ENCODE peak calls at places on chromosomes 12 and 14, in eight cellular contexts. F is left lung; G is lung; I is hippocampal formation; M is HepG2; R is KG1; P is activated naive CD4-positive, alpha-beta T cell treated with anti-CD3 and anti-CD28 coated beads, Interleukin-2, amount 10 ng/mL, durations not matched to agents 7 days and 5 days; Y is Right ventricle myocardium superior. H is an unnamed sample.

GRCh38 chr12:23099104-23099503 is 474.1 kb downstream of the ETNK1 start:
- DNase-seq in F (no peak), G (no peak), I (no peak), M (no peak), R (no peak), P (no peak), Y (no peak), H (no peak)

GRCh38 chr14:69695664-69696527 is 71.0 kb upstream of the SRSF5 start:
- DNase-seq in F (no peak), G (no peak), I (no peak), M (no peak), R (peak), P (no peak), Y (peak), H (peak)

GRCh38 chr12:125983094-125983783 is 918.0 kb downstream of the AACS start:
- DNase-seq in F (no peak), G (no peak), I (no peak), M (peak), R (no peak), P (peak), Y (peak), H (no peak)

GRCh38 chr12:125936502-125936901 is 871.3 kb downstream of the AACS start:
- DNase-seq in F (no peak), G (no peak), I (peak), M (no peak), R (no peak), P (no peak), Y (no peak), H (no peak)

GRCh38 chr12:50660425-50660822 is 103.5 kb upstream of the ATF1 start:
- DNase-seq in F (no peak), G (no peak), I (no peak), M (no peak), R (no peak), P (no peak), Y (no peak), H (no peak)

GRCh38 chr12:120820885-120821510 is 83.2 kb downstream of the SPPL3 start:
- DNase-seq in F (no peak), G (no peak), I (no peak), M (no peak), R (no peak), P (peak), Y (no peak), H (no peak)

GRCh38 chr12:65892905-65893304 is 68.6 kb downstream of the HMGA2 start:
- DNase-seq in F (no peak), G (no peak), I (no peak), M (no peak), R (peak), P (no peak), Y (no peak), H (no peak)

GRCh38 chr14:24817638-24818053 is 183.7 kb upstream of the GZMB start:
- DNase-seq in F (no peak), G (no peak), I (peak), M (no peak), R (no peak), P (no peak), Y (no peak), H (no peak)

GRCh38 chr12:95118138-95118787 is 44.8 kb upstream of the NR2C1 start:
- DNase-seq in F (no peak), G (no peak), I (no peak), M (peak), R (no peak), P (no peak), Y (no peak), H (no peak)

GRCh38 chr12:5565933-5566632 is 134.2 kb downstream of the NTF3 start:
- DNase-seq in F (no peak), G (no peak), I (no peak), M (no peak), R (no peak), P (no peak), Y (no peak), H (no peak)

GRCh38 chr12:67885370-67886169 is 103.7 kb upstream of the IFNG-AS1 start:
- DNase-seq in F (no peak), G (no peak), I (no peak), M (no peak), R (no peak), P (no peak), Y (no peak), H (no peak)

GRCh38 chr12:75364918-75365317 is 26.0 kb upstream of the GLIPR1L2 start:
- DNase-seq in F (no peak), G (no peak), I (no peak), M (no peak), R (no peak), P (no peak), Y (no peak), H (no peak)

GRCh38 chr14:71638523-71639196 is 293.6 kb upstream of the RGS6 start:
- DNase-seq in F (no peak), G (no peak), I (no peak), M (no peak), R (no peak), P (no peak), Y (no peak), H (no peak)

GRCh38 chr14:99327458-99328250 is 55.7 kb upstream of the BCL11B start:
- DNase-seq in F (no peak), G (no peak), I (no peak), M (no peak), R (no peak), P (no peak), Y (no peak), H (no peak)

GRCh38 chr12:106924458-106924857 is 31.2 kb upstream of the TMEM263 start:
- DNase-seq in F (no peak), G (no peak), I (no peak), M (no peak), R (no peak), P (no peak), Y (no peak), H (no peak)

GRCh38 chr12:110112335-110112660 is 11.9 kb upstream of the IFT81 start:
- DNase-seq in F (no peak), G (no peak), I (no peak), M (no peak), R (no peak), P (no peak), Y (no peak), H (no peak)

GRCh38 chr12:43482311-43483085 is 69.5 kb downstream of the ADAMTS20 start:
- DNase-seq in F (no peak), G (no peak), I (no peak), M (no peak), R (no peak), P (no peak), Y (no peak), H (no peak)

GRCh38 chr14:35814371-35815005 is 5.4 kb upstream of the RALGAPA1 start:
- DNase-seq in F (no peak), G (peak), I (peak), M (peak), R (peak), P (peak), Y (no peak), H (no peak)

GRCh38 chr12:67646775-67647174 is 1.8 kb upstream of the DYRK2 start:
- DNase-seq in F (no peak), G (no peak), I (no peak), M (no peak), R (no peak), P (no peak), Y (no peak), H (no peak)

GRCh38 chr12:81722004-81722403 is 37.1 kb downstream of the PPFIA2 start:
- DNase-seq in F (no peak), G (no peak), I (no peak), M (no peak), R (no peak), P (no peak), Y (no peak), H (no peak)

GRCh38 chr12:38138225-38139221 is 178.1 kb upstream of the ALG10B start:
- DNase-seq in F (peak), G (peak), I (peak), M (peak), R (peak), P (peak), Y (no peak), H (no peak)

GRCh38 chr14:61462566-61463195 is 141.3 kb downstream of the PRKCH start:
- DNase-seq in F (no peak), G (no peak), I (no peak), M (peak), R (no peak), P (no peak), Y (no peak), H (no peak)

GRCh38 chr12:3145546-3146310 is 68.5 kb downstream of the TSPAN9 start:
- DNase-seq in F (no peak), G (no peak), I (no peak), M (no peak), R (no peak), P (no peak), Y (no peak), H (no peak)

GRCh38 chr14:105855246-105855892 is 329.0 kb downstream of the TMEM121 start:
- DNase-seq in F (peak), G (no peak), I (no peak), M (no peak), R (no peak), P (no peak), Y (peak), H (peak)

GRCh38 chr14:68693926-68694325 is 98.9 kb downstream of the ZFP36L1 start:
- DNase-seq in F (no peak), G (no peak), I (no peak), M (no peak), R (no peak), P (peak), Y (no peak), H (peak)

GRCh38 chr14:35121026-35121886 is 534 bp downstream of the PPP2R3C start:
- DNase-seq in F (no peak), G (no peak), I (no peak), M (no peak), R (no peak), P (peak), Y (peak), H (no peak)